ENCODE peak calls at places on chromosomes 12 and 14, in four cellular contexts. Z, Y, N and P are unnamed samples.

GRCh38 chr12:50739611-50740010 is 24.3 kb upstream of the ATF1 start:
- DNase-seq in Z (peak), Y (no peak), N (no peak), P (no peak)

GRCh38 chr14:88551094-88551870 is 3.5 kb downstream of the PTPN21 start:
- DNase-seq in Z (peak), Y (no peak), N (no peak), P (peak)

GRCh38 chr12:59046763-59047534 is 126.6 kb upstream of the LRIG3 start:
- DNase-seq in Z (no peak), Y (no peak), N (no peak), P (no peak)

GRCh38 chr14:31138301-31138700 is 69.3 kb downstream of the HECTD1 start:
- DNase-seq in Z (peak), Y (no peak), N (no peak), P (no peak)

GRCh38 chr12:106114084-106115068 is 24.4 kb downstream of the NUAK1 start:
- DNase-seq in Z (peak), Y (no peak), N (no peak), P (no peak)

GRCh38 chr12:55642275-55643068 is 5.8 kb downstream of the OR10P1 start:
- DNase-seq in Z (no peak), Y (no peak), N (no peak), P (no peak)

GRCh38 chr14:46368275-46368674 is 283.3 kb downstream of the RPL10L start:
- DNase-seq in Z (no peak), Y (no peak), N (no peak), P (no peak)

GRCh38 chr14:86423212-86423611 is 893.3 kb downstream of the FLRT2 start:
- DNase-seq in Z (no peak), Y (no peak), N (no peak), P (no peak)

GRCh38 chr14:33590891-33591630 is 359.8 kb downstream of the EGLN3 start:
- DNase-seq in Z (no peak), Y (no peak), N (no peak), P (no peak)

GRCh38 chr14:56754966-56755365 is 55.3 kb downstream of the OTX2 start:
- DNase-seq in Z (no peak), Y (no peak), N (no peak), P (no peak)

GRCh38 chr12:112810235-112810917 is 18.8 kb downstream of the RPH3A start:
- DNase-seq in Z (no peak), Y (no peak), N (no peak), P (no peak)

GRCh38 chr12:42609605-42610004 is 20.1 kb upstream of the PRICKLE1 start:
- DNase-seq in Z (peak), Y (no peak), N (no peak), P (no peak)

GRCh38 chr14:81818271-81818670 is 284.6 kb upstream of the SEL1L start:
- DNase-seq in Z (no peak), Y (no peak), N (no peak), P (no peak)

GRCh38 chr14:88614218-88614907 is 51.5 kb downstream of the ZC3H14 start:
- DNase-seq in Z (peak), Y (no peak), N (no peak), P (no peak)

GRCh38 chr12:120721866-120722265 is 3.8 kb upstream of the ACADS start:
- DNase-seq in Z (no peak), Y (no peak), N (no peak), P (no peak)

GRCh38 chr12:94717656-94718055 is 67.3 kb upstream of the TMCC3 start:
- DNase-seq in Z (no peak), Y (no peak), N (no peak), P (no peak)

GRCh38 chr14:105098316-105098715 is 33.1 kb upstream of the GPR132 start:
- DNase-seq in Z (no peak), Y (no peak), N (no peak), P (no peak)

GRCh38 chr12:75759842-75760260 is 248.4 kb upstream of the KRR1 start:
- DNase-seq in Z (peak), Y (no peak), N (no peak), P (no peak)

GRCh38 chr14:104563191-104563741 is 16.3 kb upstream of the C14orf180 start:
- DNase-seq in Z (no peak), Y (no peak), N (no peak), P (no peak)

GRCh38 chr14:94411638-94412037 is 23.2 kb upstream of the SERPINA1 start:
- DNase-seq in Z (no peak), Y (no peak), N (no peak), P (no peak)

GRCh38 chr14:105470812-105471771 is 3.5 kb upstream of the CRIP2 start:
- DNase-seq in Z (no peak), Y (no peak), N (no peak), P (no peak)

GRCh38 chr14:55233591-55233990 is 37.6 kb upstream of the FBXO34 start:
- DNase-seq in Z (no peak), Y (no peak), N (no peak), P (no peak)